ENCODE peak calls at places on chromosome 11, in eight cellular contexts. T, C, Q, R, K, O, L and E are unnamed samples.

GRCh38 chr11:673866-674265 is 21.2 kb downstream of the DEAF1 start:
- DNase-seq in T (no peak), C (no peak), Q (no peak), R (no peak), K (no peak), O (no peak), L (no peak), E (no peak)

GRCh38 chr11:43943931-43944751 is 1.7 kb downstream of the C11orf96 start:
- DNase-seq in T (no peak), C (peak; percentile 84), Q (no peak), R (no peak), K (peak; percentile 66), O (no peak), L (no peak), E (no peak)

GRCh38 chr11:116835791-116836647 is 1.4 kb downstream of the APOA1 start:
- DNase-seq in T (peak; percentile 86), C (peak; percentile 85), Q (peak; percentile 53), R (peak; percentile 91), K (peak; percentile 93), O (peak; percentile 88), L (peak; percentile 83), E (peak; percentile 83)

GRCh38 chr11:119370486-119371046 is 10.9 kb downstream of the USP2 start:
- DNase-seq in T (no peak), C (no peak), Q (no peak), R (peak; percentile 77), K (no peak), O (peak; percentile 68), L (no peak), E (no peak)

GRCh38 chr11:70128435-70128906 is 50.4 kb downstream of the ANO1 start:
- DNase-seq in T (no peak), C (peak; percentile 60), Q (no peak), R (no peak), K (peak; percentile 59), O (no peak), L (no peak), E (peak; percentile 69)

GRCh38 chr11:1305063-1305495 is 4.4 kb downstream of the TOLLIP start:
- DNase-seq in T (peak; percentile 53), C (no peak), Q (no peak), R (peak; percentile 50), K (no peak), O (no peak), L (no peak), E (no peak)

GRCh38 chr11:119886667-119887230 is 157.7 kb upstream of the NECTIN1 start:
- DNase-seq in T (peak; percentile 43), C (no peak), Q (no peak), R (peak; percentile 26), K (no peak), O (no peak), L (no peak), E (no peak)

GRCh38 chr11:47564933-47565339 is 463 bp upstream of the PTPMT1 start:
- DNase-seq in T (no peak), C (no peak), Q (no peak), R (no peak), K (no peak), O (no peak), L (no peak), E (no peak)

GRCh38 chr11:59197990-59198389 is 14.7 kb downstream of the MPEG1 start:
- DNase-seq in T (peak; percentile 80), C (no peak), Q (peak; percentile 71), R (no peak), K (peak; percentile 22), O (peak; percentile 76), L (peak; percentile 68), E (no peak)

GRCh38 chr11:72738199-72739141 is 13.7 kb downstream of the ARAP1 start:
- DNase-seq in T (no peak), C (no peak), Q (no peak), R (no peak), K (no peak), O (no peak), L (no peak), E (no peak)

GRCh38 chr11:34209809-34210208 is 104.4 kb downstream of the NAT10 start:
- DNase-seq in T (no peak), C (no peak), Q (no peak), R (no peak), K (no peak), O (no peak), L (no peak), E (no peak)

GRCh38 chr11:28537822-28538221 is 429.6 kb downstream of the METTL15 start:
- DNase-seq in T (no peak), C (no peak), Q (no peak), R (no peak), K (peak; percentile 21), O (no peak), L (no peak), E (no peak)

GRCh38 chr11:69530278-69531070 is 49.0 kb downstream of the LINC01488 start:
- DNase-seq in T (peak; percentile 46), C (no peak), Q (no peak), R (peak; percentile 37), K (no peak), O (no peak), L (peak; percentile 28), E (no peak)

GRCh38 chr11:114478768-114479167 is 39.5 kb downstream of the REXO2 start:
- DNase-seq in T (no peak), C (peak; percentile 44), Q (no peak), R (no peak), K (no peak), O (no peak), L (no peak), E (no peak)

GRCh38 chr11:12993626-12994025 is 15.5 kb upstream of the RASSF10 start:
- DNase-seq in T (no peak), C (peak; percentile 54), Q (no peak), R (no peak), K (no peak), O (no peak), L (no peak), E (no peak)
- TF ChIP-seq CTCF in T (no peak), C (no peak), Q (no peak), R (no peak), K (no peak), O (no peak), L (no peak), E (no peak)

GRCh38 chr11:45846174-45846675 is 1.1 kb upstream of the CRY2 start:
- DNase-seq in T (no peak), C (no peak), Q (no peak), R (no peak), K (no peak), O (no peak), L (no peak), E (no peak)

GRCh38 chr11:45846974-45847907 is at the start of gene CRY2:
- DNase-seq in T (peak; percentile 100), C (peak; percentile 97), Q (peak; percentile 100), R (peak; percentile 100), K (peak; percentile 93), O (peak; percentile 99), L (peak; percentile 99), E (peak; percentile 99)

GRCh38 chr11:45847908-45848316 is 637 bp downstream of the CRY2 start:
- DNase-seq in T (no peak), C (peak; percentile 46), Q (no peak), R (no peak), K (peak; percentile 75), O (peak; percentile 29), L (peak; percentile 58), E (no peak)

GRCh38 chr11:45850446-45850845 is 3.2 kb downstream of the CRY2 start:
- DNase-seq in T (no peak), C (no peak), Q (no peak), R (no peak), K (peak; percentile 64), O (no peak), L (no peak), E (no peak)

GRCh38 chr11:45848654-45849081 is 1.4 kb downstream of the CRY2 start:
- DNase-seq in T (no peak), C (no peak), Q (no peak), R (no peak), K (no peak), O (no peak), L (no peak), E (peak; percentile 58)
- H3K4me3 ChIP-seq in T (peak overlapping the region; percentile 92), C (peak overlapping the region; percentile 98), Q (peak overlapping the region; percentile 68), R (no peak overlapping the region), K (peak overlapping the region; percentile 77), O (peak overlapping the region; percentile 91), L (peak overlapping the region; percentile 91), E (peak overlapping the region; percentile 79)

DNA sequence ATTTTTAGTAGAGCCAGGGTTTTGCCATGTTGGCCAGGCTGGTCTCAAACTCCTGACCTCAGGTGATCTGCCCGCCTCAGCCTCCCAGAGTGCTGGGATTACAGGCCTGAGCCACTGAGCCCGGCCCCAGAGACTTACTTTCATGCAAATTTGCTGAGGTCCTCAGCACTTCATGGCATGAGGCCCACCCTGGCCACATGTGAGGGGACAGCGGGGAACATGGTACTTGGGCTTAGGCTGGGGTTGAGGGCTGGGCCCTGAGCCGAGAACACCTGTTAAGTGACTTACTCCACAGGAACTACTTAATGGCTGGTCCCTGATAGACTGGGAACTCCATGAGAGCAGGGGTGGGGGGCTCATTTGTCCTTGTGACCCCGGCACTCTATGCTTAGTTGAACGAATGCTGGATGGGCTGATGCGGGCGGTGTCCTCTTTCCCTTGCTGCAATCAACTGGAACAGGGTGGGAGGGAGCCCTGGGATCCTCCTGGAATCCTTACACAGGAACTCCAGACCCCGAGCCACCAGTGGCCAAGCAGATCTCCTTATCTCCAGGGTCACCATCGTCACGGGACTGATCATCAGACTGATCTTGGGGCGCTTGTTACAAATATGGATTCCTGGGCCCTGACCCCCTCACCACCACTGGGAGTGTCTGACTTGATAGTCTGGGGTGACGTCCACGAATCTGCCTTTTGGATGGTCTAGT is 1.0 kb downstream of the VSIG10L2 start:
- DNase-seq in T (no peak), C (no peak), Q (no peak), R (no peak), K (no peak), O (no peak), L (no peak), E (no peak)
- H3K4me1 ChIP-seq in T (peaks cover 5% of the 10 kb centered on the region), C (peaks cover 3% of the 10 kb centered on the region), Q (no peaks in the 10 kb centered on the region), R (no peaks in the 10 kb centered on the region), K (no peaks in the 10 kb centered on the region), O (peaks cover 22% of the 10 kb centered on the region), L (peaks cover 7% of the 10 kb centered on the region), E (peaks cover 6% of the 10 kb centered on the region)

GRCh38 chr11:102345923-102346322 is 1.1 kb upstream of the BIRC2 start:
- DNase-seq in T (no peak), C (peak; percentile 88), Q (no peak), R (no peak), K (peak; percentile 80), O (no peak), L (no peak), E (no peak)
- TF ChIP-seq CTCF in T (no peak), C (no peak), Q (no peak), R (no peak), K (no peak), O (no peak), L (no peak), E (no peak)